ENCODE peak calls at places on chromosome 12, in five cellular contexts. C, S, L, X and R are unnamed samples.
A peak's percentile ranks its signal among the peaks of the same experiment; 100 is the strongest.

GRCh38 chr12:124730455-124730932 is 133.2 kb downstream of the SCARB1 start:
- DNase-seq in X (peak; percentile 78), S (no peak), L (no peak), C (no peak), R (no peak)

GRCh38 chr12:106586535-106586802 is 3.7 kb downstream of the RFX4 start:
- DNase-seq in L (no peak), C (no peak), S (no peak), X (no peak), R (no peak)

GRCh38 chr12:101097829-101098580 is 112.0 kb downstream of the SLC5A8 start:
- DNase-seq in X (no peak), S (no peak), L (no peak), C (no peak), R (no peak)

GRCh38 chr12:109439181-109439580 is 37.9 kb downstream of the KCTD10 start:
- DNase-seq in X (no peak), S (no peak), L (no peak), C (no peak), R (no peak)

GRCh38 chr12:2011641-2012607 is 7.7 kb upstream of the DCP1B start:
- DNase-seq in C (no peak), S (no peak), X (no peak), L (no peak), R (no peak)

GRCh38 chr12:115444336-115444735 is 760.4 kb upstream of the TBX3 start:
- DNase-seq in X (no peak), C (no peak), S (no peak), L (no peak), R (no peak)

GRCh38 chr12:76259071-76259470 is 89.1 kb downstream of the BBS10 start:
- DNase-seq in C (no peak), L (no peak), S (no peak), X (peak; percentile 8), R (no peak)

GRCh38 chr12:3752096-3752709 is 706 bp downstream of the CRACR2A start:
- DNase-seq in L (peak; percentile 60), C (peak; percentile 40), S (no peak), X (peak; percentile 73), R (peak; percentile 84)

GRCh38 chr12:78085562-78086182 is 255.0 kb downstream of the NAV3 start:
- DNase-seq in L (no peak), C (no peak), X (peak; percentile 31), S (peak; percentile 85), R (no peak)

GRCh38 chr12:1926274-1926673 is 7.8 kb upstream of the CACNA2D4 start:
- DNase-seq in X (no peak), C (no peak), L (no peak), S (peak; percentile 65), R (no peak)

GRCh38 chr12:110249716-110250225 is 31.3 kb upstream of the ATP2A2 start:
- DNase-seq in L (peak; percentile 48), X (peak; percentile 26), C (no peak), S (peak; percentile 36), R (no peak)

GRCh38 chr12:21906919-21907642 is 34.1 kb downstream of the ABCC9 start:
- DNase-seq in X (no peak), S (no peak), C (no peak), L (no peak), R (no peak)

GRCh38 chr12:126558219-126558618 is 1493.0 kb downstream of the AACS start:
- DNase-seq in X (no peak), S (no peak), L (no peak), C (no peak), R (no peak)